ENCODE peak calls at places on chromosomes 13 and 19, in four cellular contexts. Z, G, P and Q are unnamed samples.

GRCh38 chr13:93151277-93151676 is 75.3 kb upstream of the GPC6 start:
- DNase-seq in Z (no peak), G (peak), P (peak), Q (peak)

GRCh38 chr13:44293908-44294735 is 79.5 kb upstream of the SERP2 start:
- DNase-seq in Z (no peak), G (peak), P (peak), Q (no peak)

GRCh38 chr19:10892256-10892655 is 20.9 kb downstream of the CARM1 start:
- DNase-seq in Z (no peak), G (no peak), P (no peak), Q (no peak)

GRCh38 chr19:17832443-17833208 is 11.3 kb upstream of the INSL3 start:
- DNase-seq in Z (no peak), G (no peak), P (no peak), Q (no peak)

GRCh38 chr13:76696370-76696769 is 189.8 kb downstream of the KCTD12 start:
- DNase-seq in Z (peak), G (peak), P (peak), Q (peak)

GRCh38 chr19:46489445-46490272 is 6.0 kb downstream of the PNMA8B start:
- DNase-seq in Z (no peak), G (peak), P (peak), Q (no peak)

GRCh38 chr13:65090191-65090590 is 2139.9 kb downstream of the PCDH9 start:
- DNase-seq in Z (no peak), G (peak), P (peak), Q (no peak)

GRCh38 chr19:45404557-45405434 is at the start of gene PPP1R13L:
- DNase-seq in Z (peak), G (peak), P (peak), Q (peak)

GRCh38 chr19:1046836-1047695 is 7.2 kb downstream of the ABCA7 start:
- DNase-seq in Z (no peak), G (no peak), P (no peak), Q (no peak)

GRCh38 chr19:10808937-10809655 is 26.9 kb downstream of the TMED1 start:
- DNase-seq in Z (no peak), G (peak), P (peak), Q (no peak)

GRCh38 chr13:98997738-98998641 is 20.1 kb upstream of the DOCK9 start:
- DNase-seq in Z (no peak), G (peak), P (peak), Q (no peak)

GRCh38 chr13:26508885-26509284 is 48.6 kb upstream of the WASF3 start:
- DNase-seq in Z (no peak), G (peak), P (peak), Q (no peak)

GRCh38 chr13:76833465-76833864 is 52.7 kb downstream of the KCTD12 start:
- DNase-seq in Z (no peak), G (no peak), P (no peak), Q (no peak)

GRCh38 chr13:79905018-79905417 is 424.1 kb downstream of the NDFIP2 start:
- DNase-seq in Z (no peak), G (no peak), P (no peak), Q (no peak)

GRCh38 chr13:79281335-79281734 is 124.7 kb downstream of the RBM26 start:
- DNase-seq in Z (no peak), G (no peak), P (no peak), Q (no peak)

DNA sequence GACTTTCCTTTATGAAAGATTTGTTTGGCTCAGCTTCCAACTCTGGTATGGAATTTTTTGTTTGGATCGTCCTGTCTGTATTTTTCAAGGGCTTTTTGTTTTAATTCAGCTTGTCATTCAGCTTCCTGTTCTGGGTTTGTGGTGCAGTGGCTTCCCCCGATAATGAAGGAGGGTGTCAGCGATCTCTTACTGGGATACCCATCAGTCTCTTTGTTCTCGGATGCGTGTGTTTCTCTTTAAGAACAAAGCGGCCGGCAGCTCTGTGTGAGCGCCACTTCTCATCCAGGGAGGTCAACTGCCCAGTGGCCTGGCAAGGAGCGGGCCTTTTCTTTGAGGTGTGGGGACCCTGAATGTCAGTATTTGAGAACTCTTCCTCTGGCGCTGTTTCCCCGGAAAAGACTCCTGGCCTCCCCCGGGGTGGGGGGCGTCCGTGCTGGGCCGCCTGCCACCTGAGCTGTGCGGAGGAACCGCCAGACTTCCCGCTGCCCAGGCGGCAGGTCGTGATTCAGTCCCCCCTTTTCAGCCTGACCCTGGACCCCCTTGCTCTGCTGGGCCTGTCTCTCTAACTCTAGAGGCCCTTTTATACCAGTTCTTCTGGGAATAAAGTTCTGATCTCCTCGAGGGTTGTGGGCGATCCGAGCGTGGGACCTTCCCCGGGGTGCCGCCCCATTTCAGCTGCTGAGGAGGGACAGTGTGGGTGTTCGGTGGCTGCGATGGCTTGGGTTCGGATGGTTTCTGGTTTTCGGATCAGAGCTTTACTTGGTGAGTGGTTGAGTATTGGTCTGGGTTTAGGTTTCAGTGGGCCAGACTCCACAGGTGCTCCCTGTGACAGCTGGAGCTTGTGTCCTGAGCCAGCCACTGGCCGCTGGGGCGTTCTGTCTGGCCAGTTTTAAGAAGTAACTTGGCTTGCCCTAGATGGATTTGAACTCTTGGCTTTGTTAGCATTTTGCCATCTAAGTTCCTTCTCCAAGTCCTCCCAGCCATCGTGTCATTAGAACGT is 3.4 kb downstream of the SF3A2 start:
- DNase-seq in Z (no peak), G (peak), P (peak), Q (no peak)
- H3K4me3 ChIP-seq in Z (peak), G (peak), P (peak), Q (peak)

DNA sequence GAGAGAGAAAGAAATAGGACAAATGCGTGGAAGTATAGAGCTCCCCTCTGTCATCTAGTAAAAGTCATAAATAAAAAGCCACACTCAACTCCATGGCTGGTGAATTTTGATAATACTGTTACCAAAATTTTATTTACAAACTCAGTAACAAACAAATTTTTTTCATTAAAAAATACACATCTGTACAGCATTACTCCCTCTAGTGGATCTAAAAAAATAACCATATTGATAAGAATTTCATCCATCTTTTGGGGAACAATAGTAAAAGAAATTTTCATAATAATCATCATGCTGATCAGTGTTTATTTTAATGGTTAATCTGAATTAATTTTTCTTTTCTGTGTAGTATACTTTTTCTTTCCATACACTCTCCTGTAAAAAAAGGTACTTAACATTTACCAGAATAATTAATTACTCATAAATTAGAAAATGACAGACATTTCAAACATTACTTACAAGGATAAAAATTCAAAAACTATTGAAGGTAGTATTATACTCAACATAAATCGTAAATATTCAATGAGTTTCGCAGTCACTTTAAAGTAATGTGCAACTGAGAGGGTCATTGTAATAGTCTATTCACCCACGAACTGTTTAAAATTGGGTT is 173.5 kb upstream of the LSM14A start:
- DNase-seq in Z (no peak), G (peak), P (peak), Q (no peak)
- TF ChIP-seq CTCF in Z (peak), G (peak), P (peak), Q (peak)

DNA sequence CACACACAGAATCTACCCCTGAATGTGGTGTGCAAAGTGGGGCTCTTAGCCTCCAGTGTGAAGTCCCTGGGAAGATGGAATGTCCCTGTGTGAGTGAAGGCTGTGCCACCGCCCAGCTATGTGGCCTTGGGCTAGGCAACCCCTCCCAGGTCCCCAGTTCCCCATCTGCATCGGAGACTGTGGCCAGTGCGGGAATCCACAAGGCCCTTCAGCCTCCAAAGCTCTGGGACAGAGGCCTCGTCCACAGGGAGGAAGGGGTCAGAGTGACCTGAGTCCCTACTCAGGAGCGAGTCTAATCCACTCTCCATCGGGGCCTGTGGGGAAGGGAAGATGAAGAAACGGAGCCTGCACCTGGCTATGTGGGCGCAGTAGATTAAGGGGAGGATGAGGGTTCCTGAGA is 19.3 kb upstream of the KIR3DL3 start:
- DNase-seq in Z (no peak), G (no peak), P (no peak), Q (no peak)
- H3K4me3 ChIP-seq in Z (no peak), G (no peak), P (no peak), Q (no peak)

GRCh38 chr19:16185123-16185924 is at the start of gene FAM32A:
- DNase-seq in Z (peak), G (peak), P (peak), Q (peak)
- TF ChIP-seq CTCF in Z (no peak), G (peak), P (no peak), Q (no peak)

GRCh38 chr19:55253842-55254624 is 4.8 kb downstream of the PPP6R1 start:
- DNase-seq in Z (no peak), G (no peak), P (no peak), Q (no peak)
- H3K4me3 ChIP-seq in Z (no peak), G (no peak), P (peak), Q (no peak)

GRCh38 chr19:6414793-6415591 is 9.6 kb downstream of the KHSRP start:
- DNase-seq in Z (no peak), G (no peak), P (no peak), Q (no peak)

GRCh38 chr19:6415592-6416190 is 8.9 kb downstream of the KHSRP start:
- DNase-seq in Z (no peak), G (no peak), P (no peak), Q (no peak)

GRCh38 chr19:6416658-6417405 is 7.8 kb downstream of the KHSRP start:
- DNase-seq in Z (no peak), G (no peak), P (no peak), Q (no peak)

GRCh38 chr19:6418562-6418932 is 6.1 kb downstream of the KHSRP start:
- DNase-seq in Z (no peak), G (no peak), P (no peak), Q (no peak)

GRCh38 chr19:6417713-6418561 is 6.7 kb downstream of the KHSRP start:
- DNase-seq in Z (no peak), G (peak), P (no peak), Q (no peak)
- TF ChIP-seq CTCF in Z (peak), G (peak), P (peak), Q (peak)

GRCh38 chr19:47756953-47757608 is 11.7 kb downstream of the NOP53 start:
- DNase-seq in Z (no peak), G (no peak), P (no peak), Q (no peak)

GRCh38 chr19:47756627-47756929 is 11.2 kb downstream of the NOP53 start:
- DNase-seq in Z (no peak), G (no peak), P (no peak), Q (no peak)

GRCh38 chr19:47755762-47756626 is 10.6 kb downstream of the NOP53 start:
- DNase-seq in Z (no peak), G (no peak), P (no peak), Q (no peak)

GRCh38 chr19:47758433-47758784 is 13.1 kb downstream of the NOP53 start:
- DNase-seq in Z (no peak), G (no peak), P (no peak), Q (no peak)

GRCh38 chr19:47757617-47758432 is 12.5 kb downstream of the NOP53 start:
- DNase-seq in Z (no peak), G (no peak), P (no peak), Q (no peak)
- H3K4me3 ChIP-seq in Z (no peak), G (no peak), P (no peak), Q (no peak)